ENCODE peak calls at places on chromosomes 3 and 15, in ten cellular contexts. B is stomach, V is HepG2, E is transverse colon, K is HCT116, W is breast epithelium, Z is K562, J is spleen, I is esophagus muscularis mucosa, A is sigmoid colon. M is an unnamed sample.

GRCh38 chr3:62562596-62562995 is 189.2 kb upstream of the FEZF2 start:
- DNase-seq in B (no peak), V (no peak), E (no peak), K (no peak), W (no peak), Z (no peak), J (no peak), I (peak), A (no peak), M (no peak)

GRCh38 chr15:65676123-65676522 is 54.4 kb downstream of the SLC24A1 start:
- DNase-seq in B (no peak), V (no peak), E (no peak), K (no peak), W (no peak), Z (no peak), J (no peak), I (no peak), A (no peak), M (no peak)

GRCh38 chr15:22949074-22949547 is 31.1 kb downstream of the CYFIP1 start:
- DNase-seq in B (no peak), V (no peak), E (peak), K (no peak), W (peak), Z (peak), J (peak), I (no peak), A (peak), M (no peak)

GRCh38 chr3:38590521-38590920 is 59.0 kb downstream of the SCN5A start:
- DNase-seq in B (no peak), V (no peak), E (peak), K (no peak), W (no peak), Z (no peak), J (no peak), I (peak), A (no peak), M (peak)

GRCh38 chr3:16439163-16439847 is 74.2 kb downstream of the RFTN1 start:
- DNase-seq in B (no peak), V (no peak), E (no peak), K (no peak), W (no peak), Z (no peak), J (no peak), I (no peak), A (no peak), M (no peak)

GRCh38 chr3:188584162-188584529 is 430.2 kb downstream of the LPP start:
- DNase-seq in B (no peak), V (no peak), E (no peak), K (no peak), W (no peak), Z (no peak), J (no peak), I (no peak), A (peak), M (no peak)

GRCh38 chr3:106333911-106334618 is 465.3 kb upstream of the CBLB start:
- DNase-seq in B (no peak), V (no peak), E (no peak), K (no peak), W (no peak), Z (no peak), J (no peak), I (no peak), A (no peak), M (no peak)

GRCh38 chr3:148002705-148003205 is 593.6 kb downstream of the ZIC1 start:
- DNase-seq in B (no peak), V (no peak), E (no peak), K (no peak), W (no peak), Z (no peak), J (no peak), I (no peak), A (no peak), M (no peak)

GRCh38 chr15:57160823-57161560 is 215.3 kb upstream of the CGNL1 start:
- DNase-seq in B (no peak), V (no peak), E (no peak), K (no peak), W (no peak), Z (no peak), J (no peak), I (no peak), A (no peak), M (no peak)

GRCh38 chr3:193134895-193135294 is 106.1 kb upstream of the PLAAT1 start:
- DNase-seq in B (no peak), V (no peak), E (no peak), K (no peak), W (no peak), Z (no peak), J (no peak), I (no peak), A (no peak), M (no peak)

GRCh38 chr15:61479601-61480000 is 250.5 kb upstream of the RORA start:
- DNase-seq in B (no peak), V (no peak), E (no peak), K (no peak), W (no peak), Z (no peak), J (no peak), I (no peak), A (no peak), M (no peak)

GRCh38 chr15:69305204-69305931 is 6.7 kb downstream of the PAQR5 start:
- DNase-seq in B (no peak), V (peak), E (peak), K (peak), W (no peak), Z (peak), J (no peak), I (no peak), A (no peak), M (no peak)

GRCh38 chr15:31478781-31479221 is 152.2 kb downstream of the KLF13 start:
- DNase-seq in B (peak), V (no peak), E (peak), K (no peak), W (no peak), Z (no peak), J (peak), I (no peak), A (peak), M (no peak)

GRCh38 chr15:32120577-32121465 is 90.5 kb downstream of the CHRNA7 start:
- DNase-seq in B (no peak), V (no peak), E (no peak), K (no peak), W (no peak), Z (no peak), J (peak), I (peak), A (no peak), M (peak)

GRCh38 chr3:195007151-195007550 is 263.8 kb downstream of the XXYLT1 start:
- DNase-seq in B (peak), V (no peak), E (no peak), K (no peak), W (no peak), Z (no peak), J (no peak), I (no peak), A (no peak), M (no peak)

GRCh38 chr3:175512700-175513099 is 653.6 kb downstream of the NAALADL2 start:
- DNase-seq in B (no peak), V (no peak), E (no peak), K (no peak), W (no peak), Z (no peak), J (no peak), I (no peak), A (no peak), M (no peak)

GRCh38 chr15:51375966-51376640 is 34.6 kb downstream of the GLDN start:
- DNase-seq in B (no peak), V (no peak), E (no peak), K (no peak), W (no peak), Z (no peak), J (no peak), I (no peak), A (no peak), M (no peak)

GRCh38 chr15:52224211-52224610 is 33.0 kb upstream of the GNB5 start:
- DNase-seq in B (no peak), V (no peak), E (no peak), K (no peak), W (no peak), Z (no peak), J (no peak), I (no peak), A (no peak), M (no peak)

GRCh38 chr15:63801910-63802309 is 31.8 kb downstream of the HERC1 start:
- DNase-seq in B (no peak), V (no peak), E (no peak), K (no peak), W (no peak), Z (no peak), J (no peak), I (no peak), A (no peak), M (no peak)

GRCh38 chr15:60004846-60005351 is 788 bp downstream of the FOXB1 start:
- DNase-seq in B (no peak), V (no peak), E (no peak), K (no peak), W (no peak), Z (no peak), J (no peak), I (no peak), A (no peak), M (no peak)

GRCh38 chr15:99536422-99537033 is 29.3 kb upstream of the MEF2A start:
- DNase-seq in B (no peak), V (no peak), E (no peak), K (peak), W (peak), Z (no peak), J (peak), I (no peak), A (peak), M (no peak)

GRCh38 chr15:60079210-60079609 is 75.1 kb downstream of the FOXB1 start:
- DNase-seq in B (no peak), V (no peak), E (no peak), K (no peak), W (no peak), Z (no peak), J (no peak), I (no peak), A (no peak), M (no peak)

GRCh38 chr3:142987080-142987700 is 14.2 kb upstream of the U2SURP start:
- DNase-seq in B (no peak), V (peak), E (no peak), K (no peak), W (no peak), Z (peak), J (no peak), I (no peak), A (no peak), M (no peak)

GRCh38 chr15:78007965-78008886 is 69.3 kb downstream of the TBC1D2B start:
- DNase-seq in B (peak), V (no peak), E (peak), K (no peak), W (no peak), Z (no peak), J (no peak), I (no peak), A (peak), M (no peak)

GRCh38 chr3:42198709-42199108 is 67.3 kb downstream of the CCK start:
- DNase-seq in B (no peak), V (no peak), E (no peak), K (no peak), W (no peak), Z (no peak), J (peak), I (no peak), A (no peak), M (no peak)

GRCh38 chr3:42192334-42193200 is 73.4 kb downstream of the CCK start:
- DNase-seq in B (no peak), V (no peak), E (no peak), K (no peak), W (no peak), Z (no peak), J (no peak), I (no peak), A (no peak), M (no peak)

GRCh38 chr3:42194943-42195510 is 71.0 kb downstream of the CCK start:
- DNase-seq in B (no peak), V (no peak), E (no peak), K (no peak), W (no peak), Z (no peak), J (no peak), I (no peak), A (no peak), M (no peak)

GRCh38 chr3:42191443-42191747 is 74.6 kb downstream of the CCK start:
- DNase-seq in B (no peak), V (no peak), E (no peak), K (no peak), W (no peak), Z (no peak), J (no peak), I (no peak), A (no peak), M (no peak)

GRCh38 chr3:42195879-42196330 is 70.1 kb downstream of the CCK start:
- DNase-seq in B (no peak), V (no peak), E (no peak), K (no peak), W (no peak), Z (no peak), J (no peak), I (no peak), A (no peak), M (no peak)
- TF ChIP-seq POLR2A in B (no peak), V (no peak), E (no peak), K (no peak), W (no peak), Z (no peak), J (no peak), I (no peak), A (no peak), M (no peak)

GRCh38 chr3:47086071-47086470 is 77.8 kb downstream of the SETD2 start:
- DNase-seq in B (no peak), V (no peak), E (no peak), K (no peak), W (no peak), Z (no peak), J (no peak), I (no peak), A (no peak), M (no peak)

GRCh38 chr3:47089605-47090004 is 74.3 kb downstream of the SETD2 start:
- DNase-seq in B (no peak), V (no peak), E (no peak), K (no peak), W (no peak), Z (no peak), J (no peak), I (no peak), A (no peak), M (no peak)

GRCh38 chr3:47082519-47082918 is 81.4 kb downstream of the SETD2 start:
- DNase-seq in B (no peak), V (no peak), E (no peak), K (no peak), W (no peak), Z (no peak), J (no peak), I (no peak), A (no peak), M (no peak)

GRCh38 chr3:47079432-47079831 is 84.5 kb downstream of the SETD2 start:
- DNase-seq in B (no peak), V (no peak), E (no peak), K (no peak), W (no peak), Z (no peak), J (no peak), I (no peak), A (no peak), M (no peak)

DNA sequence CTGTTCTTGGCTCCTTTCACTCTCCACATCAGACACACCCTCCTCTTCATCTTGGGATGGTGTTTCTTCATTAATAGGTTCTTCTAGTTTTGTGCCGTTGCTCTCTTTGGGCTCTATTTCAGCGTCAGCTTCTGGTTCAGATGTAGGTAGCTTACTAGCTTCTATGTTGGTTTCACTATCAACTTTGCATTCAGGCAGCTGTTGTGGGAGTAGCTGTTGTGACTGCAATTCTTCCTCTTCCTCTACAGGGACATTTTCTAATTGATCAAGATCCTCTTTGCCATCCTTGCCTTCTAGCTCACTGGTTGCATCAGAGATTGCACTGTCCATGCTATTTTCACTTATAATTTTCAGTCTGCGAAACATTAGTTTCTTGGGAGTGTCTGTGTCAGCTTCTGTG is 80.1 kb downstream of the SETD2 start:
- DNase-seq in B (no peak), V (no peak), E (no peak), K (no peak), W (no peak), Z (no peak), J (no peak), I (no peak), A (no peak), M (no peak)
- H3K27ac ChIP-seq in B (no peak), V (no peak), E (no peak), K (no peak), W (no peak), Z (no peak), J (peak), I (no peak), A (no peak), M (no peak)

DNA sequence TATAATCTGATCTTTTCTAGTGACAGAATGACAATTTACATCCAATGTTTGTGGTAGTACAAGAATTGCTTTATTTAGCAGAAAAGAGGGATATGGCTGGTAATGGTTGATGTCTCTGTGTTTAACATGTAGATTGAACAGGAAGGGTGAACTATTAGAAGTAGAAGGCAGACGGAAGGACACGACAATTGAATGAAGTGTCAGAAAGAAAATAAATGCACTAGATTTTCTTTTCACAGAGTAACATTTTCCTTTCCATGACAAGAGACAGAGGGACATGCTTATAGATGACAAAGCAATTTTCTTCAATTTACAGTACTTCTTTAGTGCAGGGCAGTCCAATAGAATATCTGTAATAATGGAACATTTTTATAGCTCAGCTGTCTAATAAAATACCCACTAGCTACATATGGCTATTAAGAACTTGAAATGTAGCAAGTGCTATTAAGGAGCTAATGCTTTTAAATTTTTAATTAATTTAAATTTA is 48.9 kb upstream of the MBNL1 start:
- DNase-seq in B (no peak), V (no peak), E (no peak), K (no peak), W (no peak), Z (no peak), J (no peak), I (no peak), A (no peak), M (no peak)
- TF ChIP-seq POLR2AphosphoS5 in B (no peak), V (no peak), E (no peak), K (no peak), W (no peak), Z (no peak), J (no peak), I (no peak), A (no peak), M (no peak)

GRCh38 chr3:190117995-190118394 is 2.7 kb downstream of the P3H2 start:
- DNase-seq in B (no peak), V (no peak), E (no peak), K (no peak), W (no peak), Z (no peak), J (no peak), I (no peak), A (no peak), M (no peak)

GRCh38 chr3:190121061-190121765 is 516 bp upstream of the P3H2 start:
- DNase-seq in B (no peak), V (no peak), E (no peak), K (no peak), W (no peak), Z (no peak), J (no peak), I (no peak), A (peak), M (no peak)

GRCh38 chr3:190119734-190120133 is 963 bp downstream of the P3H2 start:
- DNase-seq in B (no peak), V (no peak), E (no peak), K (no peak), W (no peak), Z (no peak), J (no peak), I (no peak), A (no peak), M (no peak)

GRCh38 chr3:190122198-190122771 is 1.6 kb upstream of the P3H2 start:
- DNase-seq in B (no peak), V (no peak), E (no peak), K (no peak), W (peak), Z (no peak), J (no peak), I (no peak), A (no peak), M (no peak)

DNA sequence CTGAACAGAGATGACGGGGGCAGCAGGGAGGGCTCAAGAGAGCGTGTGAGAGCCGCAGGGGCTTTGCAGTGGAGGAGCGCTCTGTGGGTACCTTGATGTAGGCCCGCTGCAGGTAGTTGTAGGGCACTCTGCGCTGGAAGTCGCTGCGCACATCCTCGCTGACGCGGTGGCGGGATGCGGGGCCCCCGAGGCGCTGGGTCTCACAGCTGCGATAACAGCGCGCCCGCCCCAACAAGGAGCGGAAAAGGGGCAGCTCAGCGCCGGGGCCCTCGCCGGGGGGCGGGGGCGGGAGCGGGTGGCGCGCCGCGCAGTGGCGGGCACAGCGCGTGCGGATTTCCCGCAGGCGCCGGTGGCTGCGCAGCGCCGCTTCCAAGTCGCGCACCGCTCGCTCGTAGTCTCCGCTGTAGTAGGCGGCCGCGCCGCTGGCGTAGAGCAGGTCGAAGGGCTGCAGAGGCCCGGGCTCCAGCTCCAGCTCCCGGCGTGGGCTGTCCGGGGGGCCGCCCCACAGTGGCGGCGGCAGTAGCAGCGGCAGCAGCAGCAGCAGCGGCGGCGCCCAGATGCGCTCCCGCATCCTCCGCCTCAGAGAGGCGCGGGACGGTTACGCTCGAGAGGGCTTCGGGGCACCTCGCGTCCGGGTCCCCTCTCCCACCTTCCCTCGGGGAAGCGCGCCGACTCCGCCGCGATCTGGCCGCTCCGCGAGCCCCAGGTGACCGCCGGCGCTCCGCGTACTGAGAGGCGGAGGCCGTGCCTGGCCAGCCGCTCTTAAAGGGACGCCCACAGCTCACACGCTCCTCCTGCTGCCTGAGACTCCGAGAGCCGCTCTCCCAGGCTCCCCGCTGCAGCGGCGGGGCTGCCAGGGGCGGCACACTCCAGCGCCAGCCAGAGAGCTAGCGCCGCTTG is at the start of gene P3H2:
- DNase-seq in B (peak), V (peak), E (peak), K (peak), W (peak), Z (no peak), J (peak), I (peak), A (peak), M (no peak)
- TF ChIP-seq POLR2A in B (no peak), V (no peak), E (peak), K (no peak), W (no peak), Z (no peak), J (no peak), I (no peak), A (peak), M (no peak)

GRCh38 chr15:90405208-90405607 is 17.2 kb downstream of the IQGAP1 start:
- DNase-seq in B (no peak), V (no peak), E (no peak), K (no peak), W (no peak), Z (no peak), J (no peak), I (no peak), A (no peak), M (no peak)
- H3K27ac ChIP-seq in B (peak), V (no peak), E (peak), K (no peak), W (peak), Z (no peak), J (no peak), I (peak), A (peak), M (peak)

M was measured in vagina.